ENCODE peak calls at places on chromosome 1, in six cellular contexts. J is GM23338, A is WTC11, I is K562, B is GM12878, W is HepG2. Z is an unnamed sample.

GRCh38 chr1:162178432-162178831 is 108.9 kb downstream of the NOS1AP start:
- DNase-seq in J (no peak), A (no peak), I (no peak), B (no peak), W (no peak), Z (no peak)

GRCh38 chr1:1407101-1407956 is at the start of gene MRPL20:
- DNase-seq in J (peak), A (peak), I (peak), B (peak), W (peak), Z (peak)

GRCh38 chr1:34776911-34777310 is 4.1 kb upstream of the GJB3 start:
- DNase-seq in J (no peak), A (no peak), I (no peak), B (no peak), W (no peak), Z (no peak)

GRCh38 chr1:154974808-154975408 is 427 bp downstream of the CKS1B start:
- DNase-seq in J (peak), A (peak), I (peak), B (peak), W (peak), Z (peak)

GRCh38 chr1:201284636-201285035 is 1.3 kb downstream of the PKP1 start:
- DNase-seq in J (no peak), A (no peak), I (no peak), B (no peak), W (no peak), Z (no peak)

GRCh38 chr1:212178830-212179370 is 106.3 kb upstream of the PPP2R5A start:
- DNase-seq in J (no peak), A (no peak), I (no peak), B (no peak), W (no peak), Z (no peak)

GRCh38 chr1:51584021-51584420 is 32.9 kb upstream of the OSBPL9 start:
- DNase-seq in J (no peak), A (no peak), I (no peak), B (no peak), W (no peak), Z (no peak)

GRCh38 chr1:106721779-106722178 is 334.7 kb upstream of the PRMT6 start:
- DNase-seq in J (no peak), A (no peak), I (no peak), B (no peak), W (no peak), Z (no peak)

GRCh38 chr1:41573803-41574713 is 89.6 kb upstream of the EDN2 start:
- DNase-seq in J (peak), A (peak), I (peak), B (peak), W (peak), Z (peak)

DNA sequence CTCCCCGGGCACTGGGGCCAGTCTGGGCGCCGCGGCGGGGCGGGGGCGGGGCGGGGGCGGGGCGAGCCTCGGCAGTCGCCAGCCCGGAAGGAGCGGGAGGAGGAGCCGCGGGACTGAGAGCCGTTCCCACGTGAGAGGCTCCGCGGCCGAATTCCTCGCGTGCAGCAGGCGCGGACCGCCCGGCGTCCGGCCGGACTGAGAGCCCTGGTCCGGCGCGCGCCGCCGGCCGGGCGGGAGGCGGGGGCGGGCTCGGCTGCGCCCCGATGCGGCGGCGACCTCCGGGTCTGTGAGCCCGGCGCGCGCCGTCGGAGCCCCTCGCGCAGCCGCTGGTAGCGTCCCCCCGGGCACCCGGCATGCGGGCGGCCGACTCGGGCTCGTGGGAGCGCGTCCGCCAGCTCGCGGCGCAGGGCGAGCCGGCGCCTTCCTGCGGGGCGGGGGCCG is 229.5 kb upstream of the TMEM51 start:
- DNase-seq in J (peak), A (peak), I (peak), B (no peak), W (no peak), Z (no peak)
- TF ChIP-seq CREB1 in J (no peak), A (no peak), I (no peak), B (no peak), W (no peak), Z (no peak)

GRCh38 chr1:64624446-64624766 is 120.5 kb upstream of the RAVER2 start:
- DNase-seq in J (no peak), A (no peak), I (no peak), B (no peak), W (no peak), Z (no peak)
- TF ChIP-seq CREB1 in J (no peak), A (no peak), I (no peak), B (no peak), W (no peak), Z (no peak)

DNA sequence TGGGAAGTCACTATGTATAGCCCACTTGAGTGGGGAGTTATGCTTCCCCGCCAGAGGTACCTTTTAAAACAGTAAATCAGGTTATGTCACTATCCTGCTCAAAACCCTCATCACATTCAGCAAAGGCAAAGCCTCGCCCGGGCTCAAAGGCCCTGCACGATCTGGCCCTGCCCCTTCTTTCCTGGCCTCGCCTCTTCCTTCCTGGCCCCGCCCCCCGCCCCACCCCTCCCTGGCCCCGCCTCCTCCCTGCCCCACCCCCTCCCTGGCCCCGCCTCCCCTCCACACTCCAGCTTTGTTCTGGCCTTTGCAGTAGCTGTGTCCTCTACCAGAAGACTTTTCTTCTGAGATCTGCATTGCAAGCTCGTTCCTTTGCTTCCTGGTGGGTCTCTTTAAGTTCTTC is 6.6 kb downstream of the LDLRAD2 start:
- DNase-seq in J (peak), A (peak), I (peak), B (no peak), W (peak), Z (no peak)
- TF ChIP-seq CREB1 in J (no peak), A (no peak), I (no peak), B (no peak), W (no peak), Z (no peak)

DNA sequence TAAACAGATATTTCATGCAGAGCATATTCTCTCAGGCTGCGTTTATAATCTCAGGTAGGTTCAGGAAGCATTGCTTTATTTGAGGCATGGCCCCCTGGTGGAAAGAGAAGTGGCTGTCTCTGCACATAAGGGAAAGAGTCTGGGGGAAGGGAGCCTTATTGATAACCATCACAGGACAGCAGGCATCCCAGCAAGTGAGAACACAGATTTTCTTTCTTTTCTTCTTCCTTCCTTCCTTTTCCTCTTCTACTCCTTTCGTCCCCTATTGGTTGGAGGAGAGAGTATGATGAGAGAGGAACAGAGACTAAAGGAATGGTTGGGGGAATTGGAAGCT is 21.9 kb downstream of the TSNAX start:
- DNase-seq in J (peak), A (no peak), I (peak), B (no peak), W (peak), Z (no peak)
- TF ChIP-seq CREB1 in J (no peak), A (no peak), I (no peak), B (no peak), W (no peak), Z (no peak)

Z was measured in H1.